ENCODE peak calls at places on chromosomes 6 and 20, in seven cellular contexts. Z is thoracic aorta, C is lung, D is psoas muscle, E is hepatocyte, I is breast epithelium, X is colonic mucosa. B is an unnamed sample. For H3K36me3, the result is how much of the 10 kb centered on the place peaks cover.

GRCh38 chr6:8707956-8708772 is 272.8 kb upstream of the SLC35B3 start:
- DNase-seq in X (peak), Z (no peak), C (peak), E (peak), I (peak), D (no peak), B (no peak)

GRCh38 chr6:28553986-28554881 is 28.6 kb downstream of the GPX5 start:
- DNase-seq in D (no peak), X (no peak), I (no peak), Z (no peak), E (peak), C (no peak), B (no peak)

GRCh38 chr6:42315991-42316378 is 98.3 kb upstream of the MRPS10 start:
- DNase-seq in X (peak), C (no peak), D (no peak), E (peak), Z (peak), I (no peak), B (no peak)

GRCh38 chr20:45953672-45954071 is 18.3 kb downstream of the ZNF335 start:
- DNase-seq in X (no peak), E (no peak), Z (no peak), I (no peak), C (no peak), D (peak), B (no peak)

GRCh38 chr20:35342154-35342769 is 50.0 kb upstream of the FAM83C start:
- DNase-seq in C (no peak), X (no peak), Z (no peak), D (no peak), E (no peak), I (no peak), B (no peak)

GRCh38 chr6:154438882-154439281 is 71.6 kb downstream of the CNKSR3 start:
- DNase-seq in X (no peak), E (no peak), C (no peak), Z (no peak), I (no peak), D (no peak), B (no peak)

GRCh38 chr6:127117979-127118504 is 429 bp upstream of the RSPO3 start:
- DNase-seq in Z (no peak), X (no peak), D (peak), C (no peak), E (no peak), I (no peak), B (no peak)

GRCh38 chr6:21826031-21826430 is 232.5 kb downstream of the SOX4 start:
- DNase-seq in I (no peak), D (no peak), X (no peak), E (peak), C (no peak), Z (no peak), B (no peak)

GRCh38 chr20:5969348-5969935 is 19.0 kb downstream of the MCM8 start:
- DNase-seq in C (no peak), X (no peak), I (no peak), Z (no peak), E (no peak), D (no peak), B (no peak)

GRCh38 chr6:69816017-69816416 is 19.2 kb upstream of the LMBRD1 start:
- DNase-seq in C (no peak), Z (no peak), X (no peak), D (no peak), E (no peak), I (no peak), B (no peak)

GRCh38 chr6:151428336-151428735 is 23.6 kb downstream of the RMND1 start:
- DNase-seq in X (no peak), E (no peak), D (no peak), I (no peak), Z (no peak), C (no peak), B (no peak)

GRCh38 chr6:151417477-151417876 is 26.1 kb upstream of the ZBTB2 start:
- DNase-seq in D (no peak), C (no peak), I (no peak), X (no peak), Z (no peak), E (no peak), B (no peak)

GRCh38 chr6:151425561-151425960 is 26.4 kb downstream of the RMND1 start:
- DNase-seq in Z (no peak), E (peak), C (no peak), X (no peak), I (no peak), D (no peak), B (no peak)

DNA sequence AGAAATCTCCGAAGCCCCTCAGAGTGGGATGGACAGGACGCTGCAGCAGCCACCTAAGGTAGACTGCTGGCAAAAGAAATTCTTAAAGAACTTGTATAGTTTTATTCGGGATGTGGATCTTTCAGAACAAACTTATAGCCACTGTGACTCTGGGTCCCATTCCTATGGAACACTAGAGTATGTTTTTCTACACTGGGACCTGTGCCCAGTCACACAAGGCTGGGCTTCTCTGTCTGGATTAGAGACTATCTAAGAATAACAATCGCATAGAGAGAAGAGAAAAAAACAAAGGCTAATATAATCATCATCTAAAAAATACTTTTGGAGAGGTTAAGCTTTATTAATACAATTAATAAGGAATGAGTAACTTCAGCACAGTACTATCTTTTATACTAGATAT is 28.9 kb downstream of the RMND1 start:
- DNase-seq in E (no peak), C (no peak), I (no peak), X (no peak), Z (no peak), D (no peak), B (no peak)
- H3K36me3 ChIP-seq in E (under half), C (under half), I (under half), X (under half), Z (under half), D (under half), B (under half)

DNA sequence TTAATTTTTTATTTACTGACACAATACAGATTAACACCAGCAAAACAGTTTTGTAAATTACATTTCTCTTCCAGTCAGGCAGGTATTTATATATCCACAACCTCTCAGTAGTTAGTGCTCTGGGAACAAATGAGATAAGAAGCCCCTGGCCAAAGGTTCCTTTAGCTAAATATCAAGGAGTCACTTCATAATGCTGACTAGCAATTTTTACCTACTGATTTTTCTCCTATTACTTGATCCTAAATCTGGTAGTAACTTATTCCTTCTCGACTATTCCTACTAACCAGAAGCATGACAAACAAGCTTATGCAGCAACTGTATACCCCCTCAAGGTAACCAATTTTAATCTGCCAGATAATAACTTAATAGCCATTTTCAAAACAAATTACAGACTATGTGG is 46.3 kb downstream of the SEC63 start:
- DNase-seq in X (no peak), E (no peak), I (no peak), D (no peak), C (no peak), Z (no peak), B (no peak)
- H3K36me3 ChIP-seq in X (under half), E (under half), I (under half), D (under half), C (under half), Z (under half), B (under half)

GRCh38 chr6:24412294-24412693 is 9.6 kb downstream of the MRS2 start:
- DNase-seq in X (no peak), Z (no peak), C (no peak), E (no peak), I (no peak), D (no peak), B (no peak)

GRCh38 chr6:24405262-24405661 is 2.5 kb downstream of the MRS2 start:
- DNase-seq in C (no peak), D (no peak), I (no peak), E (no peak), Z (no peak), X (no peak), B (no peak)

GRCh38 chr6:24408719-24409410 is 6.1 kb downstream of the MRS2 start:
- DNase-seq in X (no peak), D (no peak), C (no peak), Z (no peak), I (no peak), E (no peak), B (no peak)

GRCh38 chr6:24415753-24416152 is 13.0 kb downstream of the MRS2 start:
- DNase-seq in Z (no peak), X (no peak), D (no peak), E (no peak), C (no peak), I (no peak), B (no peak)

GRCh38 chr6:24410622-24411021 is 7.9 kb downstream of the MRS2 start:
- DNase-seq in D (no peak), I (no peak), C (no peak), E (no peak), X (no peak), Z (no peak), B (no peak)
- H3K36me3 ChIP-seq in D (under half), I (under half), C (under half), E (under half), X (under half), Z (under half), B (half or more)

GRCh38 chr20:49288250-49288751 is 10.4 kb upstream of the ZNFX1 start:
- DNase-seq in D (no peak), C (no peak), I (no peak), E (no peak), Z (no peak), X (no peak), B (no peak)
- H3K36me3 ChIP-seq in D (half or more), C (half or more), I (under half), E (under half), Z (half or more), X (under half), B (half or more)